ENCODE peak calls at places on chromosomes 1 and 21, in five cellular contexts. V, S, N, D and Y are unnamed samples.
A peak's percentile ranks its signal among the peaks of the same experiment; 100 is the strongest.

GRCh38 chr1:214952648-214953047 is 129.9 kb upstream of the KCNK2 start:
- DNase-seq in V (no peak), S (no peak), N (no peak), D (no peak), Y (no peak)

GRCh38 chr1:40861227-40862003 is 748 bp downstream of the CITED4 start:
- DNase-seq in V (no peak), S (no peak), N (peak; percentile 50), D (no peak), Y (peak; percentile 57)

GRCh38 chr1:28259935-28260802 is 851 bp downstream of the SESN2 start:
- DNase-seq in V (no peak), S (no peak), N (peak; percentile 57), D (no peak), Y (peak; percentile 49)

GRCh38 chr21:41663805-41664788 is 102.8 kb downstream of the RIPK4 start:
- DNase-seq in V (no peak), S (no peak), N (no peak), D (no peak), Y (no peak)

GRCh38 chr1:212514056-212514614 is 81.4 kb downstream of the NENF start:
- DNase-seq in V (no peak), S (no peak), N (peak; percentile 29), D (no peak), Y (no peak)

GRCh38 chr1:180167021-180167701 is 12.5 kb downstream of the QSOX1 start:
- DNase-seq in V (no peak), S (no peak), N (no peak), D (no peak), Y (no peak)

GRCh38 chr21:41706678-41707077 is 60.2 kb downstream of the RIPK4 start:
- DNase-seq in V (no peak), S (no peak), N (peak; percentile 7), D (peak; percentile 78), Y (no peak)

GRCh38 chr1:226972931-226973330 is 32.8 kb downstream of the COQ8A start:
- DNase-seq in V (no peak), S (no peak), N (no peak), D (no peak), Y (no peak)

GRCh38 chr21:17514124-17514481 is 1.3 kb downstream of the CXADR start:
- DNase-seq in V (peak; percentile 11), S (no peak), N (no peak), D (no peak), Y (no peak)

GRCh38 chr21:34345892-34346291 is 17.9 kb upstream of the KCNE2 start:
- DNase-seq in V (no peak), S (no peak), N (no peak), D (no peak), Y (no peak)

GRCh38 chr1:108692724-108693655 is 880 bp downstream of the PRPF38B start:
- DNase-seq in V (peak; percentile 46), S (peak; percentile 87), N (peak; percentile 65), D (peak; percentile 34), Y (peak; percentile 44)

GRCh38 chr1:153624965-153625611 is 2.2 kb downstream of the S100A13 start:
- DNase-seq in V (no peak), S (no peak), N (no peak), D (no peak), Y (no peak)

GRCh38 chr1:23578997-23579363 is 19.7 kb upstream of the ID3 start:
- DNase-seq in V (no peak), S (no peak), N (peak; percentile 33), D (no peak), Y (no peak)

GRCh38 chr1:240424740-240425464 is 187.1 kb downstream of the GREM2 start:
- DNase-seq in V (no peak), S (no peak), N (no peak), D (no peak), Y (no peak)

GRCh38 chr1:28418278-28418637 is 48.7 kb downstream of the PHACTR4 start:
- DNase-seq in V (no peak), S (no peak), N (no peak), D (no peak), Y (no peak)

GRCh38 chr1:99573431-99574217 is 72.3 kb upstream of the PALMD start:
- DNase-seq in V (no peak), S (no peak), N (no peak), D (no peak), Y (no peak)

GRCh38 chr1:12380316-12381249 is 150.8 kb downstream of the VPS13D start:
- DNase-seq in V (no peak), S (no peak), N (no peak), D (no peak), Y (no peak)

GRCh38 chr1:228510101-228510850 is 23.1 kb downstream of the RNF187 start:
- DNase-seq in V (no peak), S (no peak), N (no peak), D (no peak), Y (no peak)

GRCh38 chr1:247496581-247497285 is 38.8 kb upstream of the OR2B11 start:
- DNase-seq in V (no peak), S (no peak), N (no peak), D (no peak), Y (no peak)

GRCh38 chr1:95207223-95207935 is 26.6 kb upstream of the RWDD3 start:
- DNase-seq in V (no peak), S (no peak), N (no peak), D (no peak), Y (no peak)

GRCh38 chr1:97139512-97139911 is 417.9 kb downstream of the PTBP2 start:
- DNase-seq in V (no peak), S (no peak), N (no peak), D (no peak), Y (no peak)

GRCh38 chr1:2528966-2529750 is 905 bp downstream of the HES5 start:
- DNase-seq in V (no peak), S (peak; percentile 64), N (peak; percentile 59), D (peak; percentile 64), Y (no peak)